ENCODE peak calls at places on chromosomes 11 and 22, in six cellular contexts. One of them, this sample, is unnamed.

GRCh38 chr11:119100960-119101349 is 698 bp downstream of the DPAGT1 start:
- DNase-seq in NCI-H2227 treated with DMSO at 0.1 percent for 48 hours: no peak
- DNase-seq in caudate nucleus: no peak
- DNase-seq in naive thymus-derived CD8-positive, alpha-beta T cell: no peak
- DNase-seq in ACHN: no peak
- DNase-seq in activated T-cell treated with anti-CD3 and anti-CD28 coated beads, Interleukin-2, amount 50 U/mL, for 48 hours: no peak
- DNase-seq in this sample: no peak

GRCh38 chr11:68997995-68998348 is 15.1 kb downstream of the MRGPRF start:
- DNase-seq in ACHN: no peak
- DNase-seq in NCI-H2227 treated with DMSO at 0.1 percent for 48 hours: no peak
- DNase-seq in caudate nucleus: no peak
- DNase-seq in naive thymus-derived CD8-positive, alpha-beta T cell: no peak
- DNase-seq in activated T-cell treated with anti-CD3 and anti-CD28 coated beads, Interleukin-2, amount 50 U/mL, for 48 hours: no peak
- DNase-seq in this sample: no peak

GRCh38 chr11:94272738-94273313 is 31.6 kb upstream of the IZUMO1R start:
- DNase-seq in activated T-cell treated with anti-CD3 and anti-CD28 coated beads, Interleukin-2, amount 50 U/mL, for 48 hours: no peak
- DNase-seq in ACHN: no peak
- DNase-seq in NCI-H2227 treated with DMSO at 0.1 percent for 48 hours: no peak
- DNase-seq in naive thymus-derived CD8-positive, alpha-beta T cell: no peak
- DNase-seq in caudate nucleus: no peak
- DNase-seq in this sample: no peak

GRCh38 chr11:115325523-115325922 is 178.7 kb downstream of the CADM1 start:
- DNase-seq in ACHN: no peak
- DNase-seq in NCI-H2227 treated with DMSO at 0.1 percent for 48 hours: no peak
- DNase-seq in activated T-cell treated with anti-CD3 and anti-CD28 coated beads, Interleukin-2, amount 50 U/mL, for 48 hours: no peak
- DNase-seq in naive thymus-derived CD8-positive, alpha-beta T cell: no peak
- DNase-seq in caudate nucleus: no peak
- DNase-seq in this sample: no peak

GRCh38 chr11:133918606-133919260 is 38.0 kb downstream of the IGSF9B start:
- DNase-seq in NCI-H2227 treated with DMSO at 0.1 percent for 48 hours: no peak
- DNase-seq in caudate nucleus: no peak
- DNase-seq in naive thymus-derived CD8-positive, alpha-beta T cell: no peak
- DNase-seq in activated T-cell treated with anti-CD3 and anti-CD28 coated beads, Interleukin-2, amount 50 U/mL, for 48 hours: no peak
- DNase-seq in ACHN: no peak
- DNase-seq in this sample: no peak

GRCh38 chr22:18999416-18999815 is 63.3 kb upstream of the PRODH start:
- DNase-seq in NCI-H2227 treated with DMSO at 0.1 percent for 48 hours: no peak
- DNase-seq in caudate nucleus: no peak
- DNase-seq in activated T-cell treated with anti-CD3 and anti-CD28 coated beads, Interleukin-2, amount 50 U/mL, for 48 hours: no peak
- DNase-seq in ACHN: no peak
- DNase-seq in naive thymus-derived CD8-positive, alpha-beta T cell: no peak
- DNase-seq in this sample: no peak

GRCh38 chr11:62850911-62851806 is 11.8 kb upstream of the WDR74 start:
- DNase-seq in activated T-cell treated with anti-CD3 and anti-CD28 coated beads, Interleukin-2, amount 50 U/mL, for 48 hours: peak
- DNase-seq in NCI-H2227 treated with DMSO at 0.1 percent for 48 hours: no peak
- DNase-seq in naive thymus-derived CD8-positive, alpha-beta T cell: no peak
- DNase-seq in caudate nucleus: no peak
- DNase-seq in ACHN: peak
- DNase-seq in this sample: no peak

GRCh38 chr22:45240137-45240809 is 421 bp downstream of the KIAA0930 start:
- DNase-seq in NCI-H2227 treated with DMSO at 0.1 percent for 48 hours: no peak
- DNase-seq in activated T-cell treated with anti-CD3 and anti-CD28 coated beads, Interleukin-2, amount 50 U/mL, for 48 hours: peak
- DNase-seq in caudate nucleus: no peak
- DNase-seq in naive thymus-derived CD8-positive, alpha-beta T cell: peak
- DNase-seq in ACHN: no peak
- DNase-seq in this sample: no peak

GRCh38 chr11:63736864-63737263 is 31.7 kb downstream of the ZFTA start:
- DNase-seq in ACHN: no peak
- DNase-seq in caudate nucleus: no peak
- DNase-seq in NCI-H2227 treated with DMSO at 0.1 percent for 48 hours: no peak
- DNase-seq in naive thymus-derived CD8-positive, alpha-beta T cell: no peak
- DNase-seq in activated T-cell treated with anti-CD3 and anti-CD28 coated beads, Interleukin-2, amount 50 U/mL, for 48 hours: no peak
- DNase-seq in this sample: no peak

GRCh38 chr11:110897035-110897434 is 184.8 kb upstream of the ARHGAP20 start:
- DNase-seq in ACHN: no peak
- DNase-seq in caudate nucleus: no peak
- DNase-seq in activated T-cell treated with anti-CD3 and anti-CD28 coated beads, Interleukin-2, amount 50 U/mL, for 48 hours: no peak
- DNase-seq in naive thymus-derived CD8-positive, alpha-beta T cell: no peak
- DNase-seq in NCI-H2227 treated with DMSO at 0.1 percent for 48 hours: no peak
- DNase-seq in this sample: no peak

GRCh38 chr11:33724644-33725035 is 11.6 kb downstream of the CD59 start:
- DNase-seq in activated T-cell treated with anti-CD3 and anti-CD28 coated beads, Interleukin-2, amount 50 U/mL, for 48 hours: no peak
- DNase-seq in ACHN: peak
- DNase-seq in naive thymus-derived CD8-positive, alpha-beta T cell: no peak
- DNase-seq in caudate nucleus: no peak
- DNase-seq in NCI-H2227 treated with DMSO at 0.1 percent for 48 hours: no peak
- DNase-seq in this sample: no peak

GRCh38 chr22:43540570-43540969 is 128.8 kb downstream of the MPPED1 start:
- DNase-seq in caudate nucleus: no peak
- DNase-seq in ACHN: no peak
- DNase-seq in activated T-cell treated with anti-CD3 and anti-CD28 coated beads, Interleukin-2, amount 50 U/mL, for 48 hours: no peak
- DNase-seq in NCI-H2227 treated with DMSO at 0.1 percent for 48 hours: no peak
- DNase-seq in naive thymus-derived CD8-positive, alpha-beta T cell: no peak
- DNase-seq in this sample: no peak

GRCh38 chr11:89922195-89922660 is at the start of gene TRIM49D1:
- DNase-seq in activated T-cell treated with anti-CD3 and anti-CD28 coated beads, Interleukin-2, amount 50 U/mL, for 48 hours: no peak
- DNase-seq in naive thymus-derived CD8-positive, alpha-beta T cell: no peak
- DNase-seq in ACHN: no peak
- DNase-seq in NCI-H2227 treated with DMSO at 0.1 percent for 48 hours: no peak
- DNase-seq in caudate nucleus: no peak
- DNase-seq in this sample: no peak

GRCh38 chr11:67406969-67407699 is 3.3 kb downstream of the TBC1D10C start:
- DNase-seq in naive thymus-derived CD8-positive, alpha-beta T cell: no peak
- DNase-seq in activated T-cell treated with anti-CD3 and anti-CD28 coated beads, Interleukin-2, amount 50 U/mL, for 48 hours: peak
- DNase-seq in NCI-H2227 treated with DMSO at 0.1 percent for 48 hours: no peak
- DNase-seq in caudate nucleus: peak
- DNase-seq in ACHN: no peak
- DNase-seq in this sample: no peak

GRCh38 chr22:45216133-45217003 is 24.3 kb downstream of the KIAA0930 start:
- DNase-seq in NCI-H2227 treated with DMSO at 0.1 percent for 48 hours: no peak
- DNase-seq in naive thymus-derived CD8-positive, alpha-beta T cell: no peak
- DNase-seq in ACHN: no peak
- DNase-seq in activated T-cell treated with anti-CD3 and anti-CD28 coated beads, Interleukin-2, amount 50 U/mL, for 48 hours: no peak
- DNase-seq in caudate nucleus: no peak
- DNase-seq in this sample: no peak